ENCODE peak calls at places on chromosomes 7 and 10, in eight cellular contexts. One of them, this sample, is unnamed.

GRCh38 chr10:33336606-33337334 is 2.3 kb upstream of the NRP1 start:
- DNase-seq in RWPE2: peak; percentile 61
- DNase-seq in cardiac muscle cell: peak; percentile 63
- DNase-seq in iPS DF 6.9: no peak
- DNase-seq in left ventricle myocardium inferior: peak; percentile 78
- DNase-seq in SK-N-SH: peak; percentile 74
- DNase-seq in OCI-LY7: no peak
- DNase-seq in neuronal stem cell: peak; percentile 45
- DNase-seq in this sample: no peak

GRCh38 chr7:92740713-92741126 is 95.7 kb downstream of the CDK6 start:
- DNase-seq in RWPE2: peak; percentile 85
- DNase-seq in cardiac muscle cell: peak; percentile 68
- DNase-seq in iPS DF 6.9: peak; percentile 11
- DNase-seq in left ventricle myocardium inferior: no peak
- DNase-seq in SK-N-SH: no peak
- DNase-seq in OCI-LY7: no peak
- DNase-seq in neuronal stem cell: no peak
- DNase-seq in this sample: no peak

GRCh38 chr7:74216361-74216761 is 6.6 kb downstream of the LAT2 start:
- DNase-seq in RWPE2: no peak
- DNase-seq in cardiac muscle cell: no peak
- DNase-seq in iPS DF 6.9: no peak
- DNase-seq in left ventricle myocardium inferior: no peak
- DNase-seq in SK-N-SH: no peak
- DNase-seq in OCI-LY7: peak; percentile 59
- DNase-seq in neuronal stem cell: no peak
- DNase-seq in this sample: no peak

GRCh38 chr7:22858640-22859561 is 36.3 kb upstream of the TOMM7 start:
- DNase-seq in RWPE2: peak; percentile 75
- DNase-seq in cardiac muscle cell: peak; percentile 94
- DNase-seq in iPS DF 6.9: no peak
- DNase-seq in left ventricle myocardium inferior: no peak
- DNase-seq in SK-N-SH: no peak
- DNase-seq in OCI-LY7: no peak
- DNase-seq in neuronal stem cell: no peak
- DNase-seq in this sample: no peak

GRCh38 chr10:123611876-123612275 is 54.3 kb upstream of the GPR26 start:
- DNase-seq in RWPE2: no peak
- DNase-seq in cardiac muscle cell: no peak
- DNase-seq in iPS DF 6.9: no peak
- DNase-seq in left ventricle myocardium inferior: no peak
- DNase-seq in SK-N-SH: no peak
- DNase-seq in OCI-LY7: no peak
- DNase-seq in neuronal stem cell: no peak
- DNase-seq in this sample: no peak

GRCh38 chr7:44289341-44290249 is 35.8 kb downstream of the CAMK2B start:
- DNase-seq in RWPE2: peak; percentile 33
- DNase-seq in cardiac muscle cell: peak; percentile 43
- DNase-seq in iPS DF 6.9: no peak
- DNase-seq in left ventricle myocardium inferior: peak; percentile 30
- DNase-seq in SK-N-SH: peak; percentile 51
- DNase-seq in OCI-LY7: no peak
- DNase-seq in neuronal stem cell: no peak
- DNase-seq in this sample: no peak

GRCh38 chr10:94268652-94269051 is 94.1 kb downstream of the NOC3L start:
- DNase-seq in RWPE2: no peak
- DNase-seq in cardiac muscle cell: no peak
- DNase-seq in iPS DF 6.9: no peak
- DNase-seq in left ventricle myocardium inferior: no peak
- DNase-seq in SK-N-SH: no peak
- DNase-seq in OCI-LY7: no peak
- DNase-seq in neuronal stem cell: no peak
- DNase-seq in this sample: no peak

GRCh38 chr7:151839511-151839921 is 37.4 kb downstream of the PRKAG2 start:
- DNase-seq in RWPE2: peak; percentile 33
- DNase-seq in cardiac muscle cell: no peak
- DNase-seq in iPS DF 6.9: no peak
- DNase-seq in left ventricle myocardium inferior: peak; percentile 2
- DNase-seq in SK-N-SH: no peak
- DNase-seq in OCI-LY7: no peak
- DNase-seq in neuronal stem cell: no peak
- DNase-seq in this sample: no peak

GRCh38 chr10:95279042-95279820 is 11.6 kb downstream of the PDLIM1 start:
- DNase-seq in RWPE2: no peak
- DNase-seq in cardiac muscle cell: peak; percentile 58
- DNase-seq in iPS DF 6.9: no peak
- DNase-seq in left ventricle myocardium inferior: no peak
- DNase-seq in SK-N-SH: no peak
- DNase-seq in OCI-LY7: no peak
- DNase-seq in neuronal stem cell: no peak
- DNase-seq in this sample: no peak

GRCh38 chr7:154231732-154232131 is 179.5 kb downstream of the DPP6 start:
- DNase-seq in RWPE2: no peak
- DNase-seq in cardiac muscle cell: no peak
- DNase-seq in iPS DF 6.9: peak; percentile 60
- DNase-seq in left ventricle myocardium inferior: no peak
- DNase-seq in SK-N-SH: no peak
- DNase-seq in OCI-LY7: peak; percentile 1
- DNase-seq in neuronal stem cell: peak; percentile 64
- DNase-seq in this sample: no peak

GRCh38 chr10:34087095-34087418 is 728.0 kb downstream of the PARD3 start:
- DNase-seq in RWPE2: no peak
- DNase-seq in cardiac muscle cell: no peak
- DNase-seq in iPS DF 6.9: no peak
- DNase-seq in left ventricle myocardium inferior: no peak
- DNase-seq in SK-N-SH: no peak
- DNase-seq in OCI-LY7: no peak
- DNase-seq in neuronal stem cell: no peak
- DNase-seq in this sample: no peak

GRCh38 chr10:15182541-15183207 is 14.2 kb upstream of the NMT2 start:
- DNase-seq in RWPE2: no peak
- DNase-seq in cardiac muscle cell: peak; percentile 82
- DNase-seq in iPS DF 6.9: no peak
- DNase-seq in left ventricle myocardium inferior: no peak
- DNase-seq in SK-N-SH: no peak
- DNase-seq in OCI-LY7: no peak
- DNase-seq in neuronal stem cell: no peak
- DNase-seq in this sample: no peak

GRCh38 chr10:103991393-103992128 is 24.6 kb downstream of the SLK start:
- DNase-seq in RWPE2: no peak
- DNase-seq in cardiac muscle cell: no peak
- DNase-seq in iPS DF 6.9: no peak
- DNase-seq in left ventricle myocardium inferior: no peak
- DNase-seq in SK-N-SH: no peak
- DNase-seq in OCI-LY7: no peak
- DNase-seq in neuronal stem cell: no peak
- DNase-seq in this sample: no peak

GRCh38 chr10:71205468-71205867 is 6.9 kb upstream of the UNC5B start:
- DNase-seq in RWPE2: no peak
- DNase-seq in cardiac muscle cell: peak; percentile 36
- DNase-seq in iPS DF 6.9: no peak
- DNase-seq in left ventricle myocardium inferior: no peak
- DNase-seq in SK-N-SH: no peak
- DNase-seq in OCI-LY7: no peak
- DNase-seq in neuronal stem cell: no peak
- DNase-seq in this sample: no peak

GRCh38 chr10:104406715-104407517 is 53.3 kb downstream of the CFAP58 start:
- DNase-seq in RWPE2: no peak
- DNase-seq in cardiac muscle cell: peak; percentile 67
- DNase-seq in iPS DF 6.9: no peak
- DNase-seq in left ventricle myocardium inferior: no peak
- DNase-seq in SK-N-SH: peak; percentile 44
- DNase-seq in OCI-LY7: peak; percentile 25
- DNase-seq in neuronal stem cell: no peak
- DNase-seq in this sample: no peak

DNA sequence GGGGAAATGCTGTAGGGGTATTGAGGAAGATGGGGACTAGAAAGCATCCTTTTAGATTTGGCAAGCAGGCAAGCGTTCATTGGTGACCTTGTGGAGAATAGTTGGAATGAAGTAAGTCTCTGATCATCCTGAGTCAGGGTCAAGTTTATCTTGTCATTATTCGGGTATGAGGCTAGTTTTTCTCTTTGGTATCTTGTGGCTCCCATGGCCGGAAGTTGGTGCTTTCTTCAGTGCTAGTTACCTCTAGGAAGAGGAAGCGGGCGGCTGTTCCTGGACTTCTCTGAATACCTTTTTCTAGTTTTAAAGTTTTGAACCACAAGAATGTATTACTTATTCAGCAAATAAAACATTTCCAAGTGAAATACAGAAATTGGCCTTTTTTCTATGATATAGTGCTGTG is 9.2 kb downstream of the CREM start:
- DNase-seq in RWPE2: no peak
- DNase-seq in cardiac muscle cell: no peak
- DNase-seq in iPS DF 6.9: no peak
- DNase-seq in left ventricle myocardium inferior: no peak
- DNase-seq in SK-N-SH: no peak
- DNase-seq in OCI-LY7: peak; percentile 61
- DNase-seq in neuronal stem cell: no peak
- DNase-seq in this sample: no peak
- H3K27ac ChIP-seq in RWPE2: no peak overlapping the region
- H3K27ac ChIP-seq in cardiac muscle cell: peak overlapping the region; percentile 69
- H3K27ac ChIP-seq in iPS DF 6.9: no peak overlapping the region
- H3K27ac ChIP-seq in left ventricle myocardium inferior: no peak overlapping the region
- H3K27ac ChIP-seq in SK-N-SH: no peak overlapping the region
- H3K27ac ChIP-seq in OCI-LY7: peak overlapping the region; percentile 7
- H3K27ac ChIP-seq in neuronal stem cell: no peak overlapping the region
- H3K27ac ChIP-seq in this sample: no peak overlapping the region

GRCh38 chr7:2175514-2175913 is 57.2 kb downstream of the MAD1L1 start:
- DNase-seq in RWPE2: no peak
- DNase-seq in cardiac muscle cell: peak; percentile 98
- DNase-seq in iPS DF 6.9: no peak
- DNase-seq in left ventricle myocardium inferior: no peak
- DNase-seq in SK-N-SH: peak; percentile 81
- DNase-seq in OCI-LY7: no peak
- DNase-seq in neuronal stem cell: no peak
- DNase-seq in this sample: no peak

GRCh38 chr7:2175091-2175490 is 57.7 kb downstream of the MAD1L1 start:
- DNase-seq in RWPE2: no peak
- DNase-seq in cardiac muscle cell: no peak
- DNase-seq in iPS DF 6.9: no peak
- DNase-seq in left ventricle myocardium inferior: no peak
- DNase-seq in SK-N-SH: no peak
- DNase-seq in OCI-LY7: no peak
- DNase-seq in neuronal stem cell: no peak
- DNase-seq in this sample: no peak

GRCh38 chr7:2171855-2172254 is 60.9 kb downstream of the MAD1L1 start:
- DNase-seq in RWPE2: no peak
- DNase-seq in cardiac muscle cell: no peak
- DNase-seq in iPS DF 6.9: no peak
- DNase-seq in left ventricle myocardium inferior: no peak
- DNase-seq in SK-N-SH: peak; percentile 40
- DNase-seq in OCI-LY7: no peak
- DNase-seq in neuronal stem cell: no peak
- DNase-seq in this sample: no peak

GRCh38 chr7:2172311-2173183 is 60.2 kb downstream of the MAD1L1 start:
- DNase-seq in RWPE2: no peak
- DNase-seq in cardiac muscle cell: peak; percentile 96
- DNase-seq in iPS DF 6.9: no peak
- DNase-seq in left ventricle myocardium inferior: no peak
- DNase-seq in SK-N-SH: peak; percentile 39
- DNase-seq in OCI-LY7: no peak
- DNase-seq in neuronal stem cell: no peak
- DNase-seq in this sample: no peak

GRCh38 chr7:2173184-2173827 is 59.4 kb downstream of the MAD1L1 start:
- DNase-seq in RWPE2: no peak
- DNase-seq in cardiac muscle cell: no peak
- DNase-seq in iPS DF 6.9: no peak
- DNase-seq in left ventricle myocardium inferior: no peak
- DNase-seq in SK-N-SH: peak; percentile 32
- DNase-seq in OCI-LY7: no peak
- DNase-seq in neuronal stem cell: no peak
- DNase-seq in this sample: no peak
- H3K27ac ChIP-seq in RWPE2: peak overlapping the region; percentile 34
- H3K27ac ChIP-seq in cardiac muscle cell: no peak overlapping the region
- H3K27ac ChIP-seq in iPS DF 6.9: no peak overlapping the region
- H3K27ac ChIP-seq in left ventricle myocardium inferior: peak overlapping the region; percentile 29
- H3K27ac ChIP-seq in SK-N-SH: peak overlapping the region; percentile 70
- H3K27ac ChIP-seq in OCI-LY7: no peak overlapping the region
- H3K27ac ChIP-seq in neuronal stem cell: no peak overlapping the region
- H3K27ac ChIP-seq in this sample: no peak overlapping the region

DNA sequence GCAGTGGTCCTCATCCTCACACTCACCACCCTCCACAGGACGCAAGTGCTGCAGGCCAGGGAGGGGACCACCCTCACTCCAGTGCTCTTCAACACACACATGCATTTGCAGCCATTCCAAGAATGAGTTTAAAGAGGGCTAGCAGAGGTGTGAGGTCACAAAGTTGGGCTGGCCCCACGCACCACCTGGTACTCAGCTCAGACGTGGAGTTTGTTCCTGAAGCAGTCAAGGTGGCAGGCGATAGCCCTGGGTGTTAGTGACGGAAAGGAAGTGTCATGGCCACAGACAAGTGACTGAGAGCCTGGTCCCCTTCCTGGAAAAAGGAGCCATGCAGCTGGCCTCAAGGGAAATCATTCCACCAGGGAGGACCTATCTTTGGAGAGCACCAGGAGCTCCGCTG is 233.9 kb downstream of the TNS3 start:
- DNase-seq in RWPE2: no peak
- DNase-seq in cardiac muscle cell: no peak
- DNase-seq in iPS DF 6.9: no peak
- DNase-seq in left ventricle myocardium inferior: no peak
- DNase-seq in SK-N-SH: no peak
- DNase-seq in OCI-LY7: no peak
- DNase-seq in neuronal stem cell: no peak
- DNase-seq in this sample: no peak
- H3K27ac ChIP-seq in RWPE2: no peak overlapping the region
- H3K27ac ChIP-seq in cardiac muscle cell: no peak overlapping the region
- H3K27ac ChIP-seq in iPS DF 6.9: no peak overlapping the region
- H3K27ac ChIP-seq in left ventricle myocardium inferior: no peak overlapping the region
- H3K27ac ChIP-seq in SK-N-SH: no peak overlapping the region
- H3K27ac ChIP-seq in OCI-LY7: no peak overlapping the region
- H3K27ac ChIP-seq in neuronal stem cell: no peak overlapping the region
- H3K27ac ChIP-seq in this sample: no peak overlapping the region

GRCh38 chr10:127997241-127997640 is 90.3 kb downstream of the PTPRE start:
- DNase-seq in RWPE2: no peak
- DNase-seq in cardiac muscle cell: no peak
- DNase-seq in iPS DF 6.9: no peak
- DNase-seq in left ventricle myocardium inferior: no peak
- DNase-seq in SK-N-SH: no peak
- DNase-seq in OCI-LY7: no peak
- DNase-seq in neuronal stem cell: no peak
- DNase-seq in this sample: no peak

GRCh38 chr10:127999291-127999690 is 92.4 kb downstream of the PTPRE start:
- DNase-seq in RWPE2: no peak
- DNase-seq in cardiac muscle cell: no peak
- DNase-seq in iPS DF 6.9: no peak
- DNase-seq in left ventricle myocardium inferior: no peak
- DNase-seq in SK-N-SH: no peak
- DNase-seq in OCI-LY7: no peak
- DNase-seq in neuronal stem cell: no peak
- DNase-seq in this sample: no peak

GRCh38 chr10:127997937-127998336 is 91.0 kb downstream of the PTPRE start:
- DNase-seq in RWPE2: no peak
- DNase-seq in cardiac muscle cell: peak; percentile 58
- DNase-seq in iPS DF 6.9: no peak
- DNase-seq in left ventricle myocardium inferior: no peak
- DNase-seq in SK-N-SH: peak; percentile 60
- DNase-seq in OCI-LY7: no peak
- DNase-seq in neuronal stem cell: no peak
- DNase-seq in this sample: no peak

GRCh38 chr10:127998517-127999144 is 91.7 kb downstream of the PTPRE start:
- DNase-seq in RWPE2: no peak
- DNase-seq in cardiac muscle cell: no peak
- DNase-seq in iPS DF 6.9: no peak
- DNase-seq in left ventricle myocardium inferior: no peak
- DNase-seq in SK-N-SH: no peak
- DNase-seq in OCI-LY7: no peak
- DNase-seq in neuronal stem cell: no peak
- DNase-seq in this sample: no peak

GRCh38 chr10:127996586-127996985 is 89.7 kb downstream of the PTPRE start:
- DNase-seq in RWPE2: no peak
- DNase-seq in cardiac muscle cell: peak; percentile 82
- DNase-seq in iPS DF 6.9: no peak
- DNase-seq in left ventricle myocardium inferior: peak; percentile 42
- DNase-seq in SK-N-SH: no peak
- DNase-seq in OCI-LY7: no peak
- DNase-seq in neuronal stem cell: no peak
- DNase-seq in this sample: no peak
- H3K27ac ChIP-seq in RWPE2: no peak overlapping the region
- H3K27ac ChIP-seq in cardiac muscle cell: no peak overlapping the region
- H3K27ac ChIP-seq in iPS DF 6.9: no peak overlapping the region
- H3K27ac ChIP-seq in left ventricle myocardium inferior: peak overlapping the region; percentile 80
- H3K27ac ChIP-seq in SK-N-SH: no peak overlapping the region
- H3K27ac ChIP-seq in OCI-LY7: no peak overlapping the region
- H3K27ac ChIP-seq in neuronal stem cell: no peak overlapping the region
- H3K27ac ChIP-seq in this sample: no peak overlapping the region